ENCODE peak calls at places on chromosomes 1 and 21, in eight cellular contexts. Z is effector CD4-positive, alpha-beta T cell; Y is aorta; H is HS-5; Q is NCI-H1092 treated with DMSO at 0.1 percent for 48 hours; X is renal cortical epithelial cell; W is lower lobe of right lung; G is H54. O is an unnamed sample.

GRCh38 chr1:36207339-36207738 is 16.9 kb upstream of the THRAP3 start:
- DNase-seq in Q (peak; percentile 75), Y (peak; percentile 92), Z (no peak), W (peak; percentile 74), H (no peak), G (no peak), X (peak; percentile 54), O (peak; percentile 72)

GRCh38 chr1:168335500-168335899 is 54.8 kb downstream of the TBX19 start:
- DNase-seq in Y (no peak), G (no peak), X (peak; percentile 63), W (no peak), Z (no peak), H (no peak), Q (no peak), O (no peak)

GRCh38 chr1:39625462-39626273 is 13.8 kb downstream of the HEYL start:
- DNase-seq in Q (no peak), X (no peak), G (no peak), Z (no peak), Y (peak; percentile 92), W (peak; percentile 66), H (no peak), O (peak; percentile 95)

GRCh38 chr1:29461115-29461739 is 224.9 kb downstream of the PTPRU start:
- DNase-seq in Y (no peak), H (no peak), W (no peak), Z (no peak), X (no peak), Q (no peak), G (no peak), O (peak; percentile 53)

GRCh38 chr21:29189358-29189757 is 58.9 kb downstream of the MAP3K7CL start:
- DNase-seq in X (peak; percentile 39), W (no peak), H (no peak), Z (no peak), Q (no peak), G (no peak), Y (no peak), O (no peak)

GRCh38 chr21:46048926-46049889 is 48.7 kb upstream of the COL6A2 start:
- DNase-seq in Y (peak; percentile 89), H (peak; percentile 99), X (no peak), W (peak; percentile 57), G (peak; percentile 75), Q (peak; percentile 61), Z (no peak), O (peak; percentile 98)

GRCh38 chr1:223430221-223430620 is 37.0 kb downstream of the CCDC185 start:
- DNase-seq in Y (peak; percentile 73), Q (no peak), Z (no peak), H (no peak), G (no peak), X (no peak), W (no peak), O (no peak)

GRCh38 chr1:165443539-165444289 is 1.2 kb downstream of the RXRG start:
- DNase-seq in G (no peak), X (no peak), Q (no peak), H (no peak), Y (no peak), Z (no peak), W (peak; percentile 48), O (peak; percentile 65)

GRCh38 chr1:14678011-14678638 is 79.6 kb downstream of the KAZN start:
- DNase-seq in Z (no peak), Y (no peak), X (no peak), G (no peak), W (no peak), H (no peak), Q (no peak), O (no peak)

GRCh38 chr1:173193639-173194038 is 13.5 kb downstream of the TNFSF4 start:
- DNase-seq in W (no peak), Y (no peak), Q (no peak), X (no peak), G (no peak), H (peak; percentile 64), Z (no peak), O (no peak)

GRCh38 chr1:212774584-212774983 is 17.0 kb downstream of the NSL1 start:
- DNase-seq in W (no peak), X (no peak), H (no peak), Q (no peak), Z (no peak), G (no peak), Y (no peak), O (no peak)

GRCh38 chr1:212179394-212180076 is 105.7 kb upstream of the PPP2R5A start:
- DNase-seq in X (peak; percentile 90), Q (no peak), Z (no peak), W (no peak), Y (no peak), G (peak; percentile 89), H (peak; percentile 88), O (no peak)